ENCODE peak calls at places on chromosomes 2 and 18, in nine cellular contexts. L is AG04450, P is GM12865, W is AG09309, H is right lobe of liver, T is A549, M is bronchial epithelial cell, A is fibroblast of pulmonary artery, X is breast epithelium. Z is an unnamed sample.

GRCh38 chr18:79403723-79404566 is 8.2 kb downstream of the NFATC1 start:
- DNase-seq in X (no peak), M (peak; percentile 40), A (no peak), W (no peak), P (no peak), T (no peak), L (no peak), H (no peak), Z (no peak)

GRCh38 chr2:128436498-128437180 is 118.0 kb upstream of the HS6ST1 start:
- DNase-seq in W (no peak), P (no peak), X (no peak), H (peak; percentile 22), M (no peak), T (no peak), A (no peak), L (no peak), Z (peak; percentile 14)

GRCh38 chr2:121071058-121071504 is 213.9 kb downstream of the TFCP2L1 start:
- DNase-seq in W (no peak), M (peak; percentile 17), X (peak; percentile 72), P (peak; percentile 28), A (peak; percentile 55), T (peak; percentile 84), L (no peak), H (peak; percentile 66), Z (peak; percentile 36)

GRCh38 chr2:71951067-71951436 is 196.6 kb downstream of the CYP26B1 start:
- DNase-seq in H (no peak), M (no peak), P (no peak), W (no peak), X (no peak), A (no peak), L (no peak), T (no peak), Z (no peak)

GRCh38 chr2:174180165-174180724 is 68.1 kb downstream of the OLA1 start:
- DNase-seq in W (no peak), P (no peak), H (no peak), A (no peak), X (no peak), M (peak; percentile 29), T (no peak), L (no peak), Z (peak; percentile 21)

GRCh38 chr2:66569974-66570373 is 135.0 kb downstream of the MEIS1 start:
- DNase-seq in A (no peak), M (no peak), W (no peak), X (no peak), L (no peak), T (no peak), H (no peak), P (no peak), Z (no peak)

GRCh38 chr2:168643979-168644378 is 158.5 kb upstream of the NOSTRIN start:
- DNase-seq in A (peak; percentile 42), P (no peak), T (no peak), H (no peak), W (peak; percentile 14), M (no peak), L (peak; percentile 27), X (no peak), Z (peak; percentile 31)

GRCh38 chr18:12010187-12010802 is 29.0 kb downstream of the IMPA2 start:
- DNase-seq in P (no peak), T (no peak), X (no peak), A (no peak), L (no peak), H (no peak), M (no peak), W (no peak), Z (no peak)

GRCh38 chr2:190569994-190570755 is 35.7 kb upstream of the NEMP2 start:
- DNase-seq in M (peak; percentile 23), W (no peak), H (no peak), L (no peak), X (no peak), A (no peak), P (no peak), T (no peak), Z (no peak)

GRCh38 chr2:10911291-10912075 is at the start of gene KCNF1:
- DNase-seq in X (peak; percentile 37), M (peak; percentile 61), H (no peak), L (no peak), W (no peak), A (peak; percentile 72), T (peak; percentile 79), P (no peak), Z (peak; percentile 56)

GRCh38 chr2:128454980-128455709 is 136.5 kb upstream of the HS6ST1 start:
- DNase-seq in M (no peak), A (no peak), X (no peak), P (no peak), T (no peak), H (peak; percentile 19), W (no peak), L (no peak), Z (no peak)

GRCh38 chr2:105977212-105977611 is 216.9 kb downstream of the UXS1 start:
- DNase-seq in W (peak; percentile 69), H (no peak), X (no peak), L (peak; percentile 29), A (peak; percentile 66), P (no peak), M (peak; percentile 96), T (peak; percentile 22), Z (peak; percentile 78)

GRCh38 chr18:64254399-64255093 is 105.7 kb upstream of the LINC00305 start:
- DNase-seq in A (no peak), X (no peak), T (no peak), L (no peak), P (no peak), W (no peak), M (no peak), H (no peak), Z (no peak)

GRCh38 chr2:136131961-136132839 is 14.3 kb upstream of the CXCR4 start:
- DNase-seq in T (no peak), W (no peak), M (no peak), X (no peak), A (no peak), H (no peak), P (peak; percentile 94), L (no peak), Z (no peak)

GRCh38 chr18:57404345-57404744 is 30.8 kb upstream of the ONECUT2 start:
- DNase-seq in M (no peak), P (no peak), T (no peak), X (no peak), A (no peak), H (no peak), W (no peak), L (no peak), Z (no peak)

DNA sequence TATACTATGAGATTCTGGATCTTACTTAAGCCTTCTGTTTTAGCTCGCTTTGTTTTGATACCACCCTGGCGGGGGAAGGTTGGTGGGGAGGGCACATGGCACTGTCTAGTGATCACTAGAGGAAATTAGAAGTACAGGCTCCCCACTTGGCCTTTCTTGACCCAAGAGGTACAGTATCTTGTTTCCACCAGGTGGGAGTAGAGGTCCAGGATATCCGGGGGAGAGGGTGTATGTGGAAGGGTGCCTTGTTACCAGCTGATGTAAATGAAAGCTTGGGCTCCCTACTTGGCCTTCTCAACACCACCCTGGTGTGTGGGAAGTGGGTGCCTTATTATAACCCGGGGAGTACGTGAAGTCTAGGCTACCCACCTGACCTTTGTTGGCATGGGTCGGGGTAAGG is 7.5 kb downstream of the GALNT1 start:
- DNase-seq in W (no peak), M (no peak), A (no peak), X (no peak), T (no peak), L (no peak), H (no peak), P (peak; percentile 71), Z (no peak)
- TF ChIP-seq CTCF in W (no peak), M (no peak), A (no peak), X (no peak), T (no peak), L (no peak), H (no peak), P (peak; percentile 24), Z (no peak)

GRCh38 chr18:45589559-45590041 is 25.7 kb upstream of the SLC14A2 start:
- DNase-seq in X (no peak), P (no peak), T (no peak), M (peak; percentile 38), L (peak; percentile 88), H (no peak), A (peak; percentile 64), W (peak; percentile 80), Z (peak; percentile 93)
- H3K4me3 ChIP-seq in X (no peak overlapping the region), P (no peak overlapping the region), T (no peak overlapping the region), M (no peak overlapping the region), L (peak overlapping the region; percentile 1), H (no peak overlapping the region), A (no peak overlapping the region), W (no peak overlapping the region), Z (no peak overlapping the region)

GRCh38 chr18:59386909-59387515 is 27.9 kb upstream of the LMAN1 start:
- DNase-seq in H (no peak), X (no peak), P (no peak), A (no peak), T (no peak), L (no peak), W (no peak), M (no peak), Z (no peak)

GRCh38 chr18:59388817-59389216 is 29.8 kb upstream of the LMAN1 start:
- DNase-seq in P (no peak), A (no peak), H (no peak), L (no peak), W (no peak), X (no peak), T (no peak), M (no peak), Z (no peak)

GRCh38 chr18:59383831-59384230 is 24.8 kb upstream of the LMAN1 start:
- DNase-seq in W (no peak), P (no peak), H (no peak), M (no peak), A (no peak), T (no peak), L (no peak), X (no peak), Z (no peak)

GRCh38 chr18:59385191-59385590 is 26.1 kb upstream of the LMAN1 start:
- DNase-seq in P (no peak), L (no peak), A (no peak), M (no peak), X (no peak), W (no peak), H (no peak), T (no peak), Z (no peak)

GRCh38 chr18:59388180-59388579 is 29.1 kb upstream of the LMAN1 start:
- DNase-seq in W (no peak), P (no peak), X (no peak), L (no peak), A (no peak), M (no peak), H (no peak), T (no peak), Z (no peak)
- TF ChIP-seq CTCF in W (no peak), P (no peak), X (no peak), L (no peak), A (no peak), M (no peak), H (no peak), T (no peak), Z (no peak)

DNA sequence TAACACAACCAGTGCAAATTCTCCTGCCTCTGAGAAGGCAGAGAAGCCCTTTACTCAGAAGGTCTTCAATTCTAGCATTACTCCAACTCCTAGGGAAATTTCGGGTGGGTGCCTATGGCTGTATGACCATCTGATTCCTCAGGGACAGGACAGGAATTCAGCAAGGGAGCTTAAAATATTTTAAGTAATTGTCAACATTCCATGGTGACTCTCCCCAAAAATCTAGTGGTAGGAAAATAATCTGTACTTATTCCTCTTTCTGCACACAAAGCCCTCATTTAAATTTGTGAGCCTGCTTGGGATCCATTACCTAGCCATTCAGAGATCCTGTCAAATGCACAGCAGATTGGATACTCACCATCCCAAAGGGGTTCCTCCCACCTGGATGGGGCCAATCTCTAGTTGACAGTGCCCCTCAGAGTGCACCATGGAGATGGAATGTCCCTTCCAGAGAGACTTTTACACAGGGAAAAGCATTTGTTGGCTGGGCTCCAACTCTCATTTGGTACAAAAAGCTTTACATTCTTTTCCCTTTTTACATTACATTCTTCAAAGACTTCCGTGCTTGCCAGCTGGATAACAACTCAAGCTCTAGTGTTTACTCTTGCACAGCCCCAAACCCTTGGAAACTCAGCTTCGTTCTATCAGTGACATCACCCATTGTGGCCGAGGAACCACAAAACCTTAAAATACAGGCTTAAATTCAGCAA is 3.1 kb upstream of the TMEM150A start:
- DNase-seq in M (no peak), A (peak; percentile 93), W (no peak), L (peak; percentile 78), P (no peak), T (no peak), X (no peak), H (no peak), Z (no peak)
- H3K4me3 ChIP-seq in M (no peak overlapping the region), A (no peak overlapping the region), W (no peak overlapping the region), L (no peak overlapping the region), P (no peak overlapping the region), T (no peak overlapping the region), X (no peak overlapping the region), H (peak overlapping the region; percentile 2), Z (no peak overlapping the region)

Z was measured in fibroblast of mammary gland.